ENCODE peak calls at places on chromosomes 4 and X, in six cellular contexts. Z, V, U, T, W and G are unnamed samples.
A peak's percentile ranks its signal among the peaks of the same experiment; 100 is the strongest.

GRCh38 chr4:88054909-88055308 is 47.5 kb downstream of the PKD2 start:
- DNase-seq in Z (no peak), V (peak; percentile 68), U (peak; percentile 69), T (peak; percentile 56), W (no peak), G (no peak)

GRCh38 chr4:74390677-74391076 is 25.7 kb downstream of the EREG start:
- DNase-seq in Z (no peak), V (no peak), U (no peak), T (no peak), W (no peak), G (no peak)

GRCh38 chrX:71198066-71198465 is 25.0 kb upstream of the GJB1 start:
- DNase-seq in Z (no peak), V (no peak), U (no peak), T (no peak), W (no peak), G (peak; percentile 13)

GRCh38 chr4:76365636-76366035 is 55.3 kb downstream of the CCDC158 start:
- DNase-seq in Z (no peak), V (peak; percentile 14), U (peak; percentile 42), T (no peak), W (no peak), G (no peak)

GRCh38 chr4:167966161-167966560 is 126.2 kb upstream of the ANXA10 start:
- DNase-seq in Z (no peak), V (peak; percentile 30), U (peak; percentile 13), T (no peak), W (no peak), G (no peak)

GRCh38 chrX:34426334-34426733 is 230.8 kb downstream of the TMEM47 start:
- DNase-seq in Z (no peak), V (no peak), U (peak; percentile 2), T (no peak), W (no peak), G (no peak)

GRCh38 chr4:54254915-54255246 is 25.8 kb downstream of the PDGFRA start:
- DNase-seq in Z (no peak), V (peak; percentile 67), U (peak; percentile 57), T (no peak), W (no peak), G (no peak)

GRCh38 chr4:186159613-186160012 is 31.8 kb upstream of the CYP4V2 start:
- DNase-seq in Z (no peak), V (no peak), U (no peak), T (no peak), W (no peak), G (no peak)

GRCh38 chrX:129980540-129981206 is 1.8 kb upstream of the BCORL1 start:
- DNase-seq in Z (peak; percentile 32), V (peak; percentile 48), U (no peak), T (no peak), W (no peak), G (peak; percentile 27)

GRCh38 chr4:20203508-20203907 is 48.2 kb upstream of the SLIT2 start:
- DNase-seq in Z (no peak), V (peak; percentile 96), U (peak; percentile 85), T (no peak), W (no peak), G (no peak)

GRCh38 chr4:151324449-151325319 is 721 bp downstream of the SH3D19 start:
- DNase-seq in Z (no peak), V (peak; percentile 83), U (peak; percentile 38), T (peak; percentile 38), W (no peak), G (no peak)

GRCh38 chr4:102625232-102625930 is 124.2 kb downstream of the NFKB1 start:
- DNase-seq in Z (no peak), V (peak; percentile 73), U (peak; percentile 50), T (no peak), W (peak; percentile 57), G (no peak)

GRCh38 chr4:159906051-159906450 is 803.2 kb downstream of the RAPGEF2 start:
- DNase-seq in Z (no peak), V (no peak), U (no peak), T (no peak), W (no peak), G (no peak)

GRCh38 chr4:1204828-1205591 is 32.6 kb upstream of the SPON2 start:
- DNase-seq in Z (no peak), V (peak; percentile 65), U (no peak), T (peak; percentile 2), W (peak; percentile 26), G (peak; percentile 11)

GRCh38 chr4:83865417-83866150 is 329.7 kb downstream of the GPAT3 start:
- DNase-seq in Z (no peak), V (no peak), U (no peak), T (no peak), W (no peak), G (no peak)

GRCh38 chr4:74316397-74316796 is 8.1 kb downstream of the EPGN start:
- DNase-seq in Z (no peak), V (peak; percentile 25), U (peak; percentile 44), T (no peak), W (no peak), G (no peak)

GRCh38 chr4:174828845-174829701 is at the start of gene GLRA3:
- DNase-seq in Z (peak; percentile 59), V (peak; percentile 1), U (peak; percentile 37), T (peak; percentile 78), W (no peak), G (peak; percentile 35)

GRCh38 chrX:41703574-41704029 is 14.8 kb downstream of the GPR34 start:
- DNase-seq in Z (no peak), V (no peak), U (no peak), T (no peak), W (no peak), G (no peak)

GRCh38 chr4:186642998-186643397 is 80.7 kb downstream of the FAT1 start:
- DNase-seq in Z (no peak), V (no peak), U (no peak), T (no peak), W (no peak), G (no peak)

GRCh38 chr4:95386410-95386809 is 162.4 kb downstream of the UNC5C start:
- DNase-seq in Z (no peak), V (no peak), U (no peak), T (no peak), W (no peak), G (no peak)

GRCh38 chrX:120727911-120728310 is 98.1 kb upstream of the C1GALT1C1 start:
- DNase-seq in Z (no peak), V (peak; percentile 42), U (peak; percentile 66), T (no peak), W (no peak), G (no peak)

GRCh38 chr4:152579107-152579764 is 43.3 kb upstream of the FBXW7 start:
- DNase-seq in Z (no peak), V (no peak), U (no peak), T (no peak), W (no peak), G (no peak)

GRCh38 chr4:152585036-152585439 is 49.1 kb upstream of the FBXW7 start:
- DNase-seq in Z (no peak), V (no peak), U (no peak), T (no peak), W (no peak), G (no peak)

GRCh38 chr4:152578670-152579069 is 42.8 kb upstream of the FBXW7 start:
- DNase-seq in Z (no peak), V (no peak), U (no peak), T (no peak), W (no peak), G (no peak)

GRCh38 chr4:152579916-152580315 is 44.0 kb upstream of the FBXW7 start:
- DNase-seq in Z (no peak), V (no peak), U (no peak), T (no peak), W (no peak), G (no peak)

DNA sequence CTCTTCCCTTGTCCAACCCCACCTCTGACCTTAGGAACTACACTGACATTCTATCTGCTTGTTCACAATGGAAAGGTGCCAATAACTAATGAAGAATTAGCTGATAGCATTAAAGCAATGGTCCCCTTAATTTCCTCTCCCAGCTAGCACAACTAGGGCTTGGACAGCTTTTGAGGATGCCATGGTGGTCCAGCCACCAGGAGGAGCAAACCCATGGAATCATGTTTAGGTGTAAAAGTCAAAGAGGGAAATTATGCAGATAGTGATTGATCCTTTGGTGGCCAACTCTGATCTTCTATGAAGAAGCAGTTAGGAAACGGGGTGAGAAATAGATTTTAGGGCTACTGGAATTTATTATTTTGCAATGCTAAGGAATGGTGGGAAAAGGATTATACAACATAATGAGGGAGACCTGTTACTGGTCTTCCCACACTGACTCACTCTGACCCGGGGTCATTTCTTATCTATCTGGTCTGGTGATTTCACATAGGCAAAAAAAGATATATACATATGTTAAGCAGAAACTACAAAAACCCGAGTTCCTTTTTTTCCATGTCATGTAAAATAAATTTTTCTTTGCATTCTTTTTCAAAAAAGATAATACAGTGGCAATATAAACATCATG is 45.8 kb upstream of the FBXW7 start:
- DNase-seq in Z (no peak), V (no peak), U (no peak), T (no peak), W (no peak), G (no peak)
- TF ChIP-seq CTCF in Z (no peak), V (peak; percentile 14), U (peak; percentile 28), T (no peak), W (no peak), G (no peak)

GRCh38 chr4:112967109-112967508 is 82.3 kb upstream of the ANK2 start:
- DNase-seq in Z (no peak), V (no peak), U (no peak), T (no peak), W (no peak), G (no peak)
- TF ChIP-seq CTCF in Z (no peak), V (no peak), U (no peak), T (no peak), W (no peak), G (no peak)

GRCh38 chr4:158500054-158500453 is 21.6 kb upstream of the RXFP1 start:
- DNase-seq in Z (no peak), V (no peak), U (no peak), T (no peak), W (no peak), G (no peak)

GRCh38 chr4:158490629-158491028 is 31.1 kb upstream of the RXFP1 start:
- DNase-seq in Z (no peak), V (no peak), U (no peak), T (no peak), W (no peak), G (no peak)

GRCh38 chr4:158496030-158496741 is 25.5 kb upstream of the RXFP1 start:
- DNase-seq in Z (no peak), V (no peak), U (peak; percentile 2), T (peak; percentile 77), W (no peak), G (no peak)
- TF ChIP-seq CTCF in Z (peak; percentile 24), V (peak; percentile 35), U (peak; percentile 47), T (peak; percentile 75), W (no peak), G (no peak)

DNA sequence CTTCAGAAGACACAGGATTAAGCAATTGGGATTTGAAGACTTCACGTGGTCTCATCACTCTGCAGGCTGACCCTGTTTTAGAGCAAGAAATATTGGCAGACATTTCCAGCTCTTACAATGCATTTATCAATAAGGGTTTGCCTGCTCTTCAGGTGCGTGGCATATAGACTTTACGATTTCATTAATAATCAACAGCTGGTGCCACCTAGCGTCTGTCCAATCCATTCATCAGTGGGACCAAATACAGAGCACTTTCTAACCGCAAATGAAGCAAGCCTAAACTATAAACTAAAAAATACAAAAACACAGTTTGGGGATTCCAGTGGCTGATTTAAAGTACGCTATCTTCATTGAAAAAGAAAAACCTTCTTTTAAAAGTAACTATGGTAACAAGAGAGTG is 125.4 kb upstream of the DMD start:
- DNase-seq in Z (no peak), V (peak; percentile 0), U (peak; percentile 25), T (no peak), W (no peak), G (no peak)
- TF ChIP-seq CTCF in Z (no peak), V (no peak), U (peak; percentile 24), T (no peak), W (no peak), G (no peak)